ENCODE peak calls at places on chromosome X, in nine cellular contexts. O is HCT116, U is A549, J is K562, S is GM12878, D is GM23338, V is Panc1, A is HepG2, C is SK-N-SH. W is an unnamed sample.

GRCh38 chrX:73581002-73581628 is 18.1 kb downstream of the CHIC1 start:
- DNase-seq in A (no peak), S (no peak), J (no peak), U (no peak), C (no peak), D (no peak), V (no peak), O (no peak), W (no peak)

GRCh38 chrX:46642145-46642544 is 68.6 kb downstream of the CHST7 start:
- DNase-seq in A (peak; percentile 11), S (no peak), V (no peak), J (peak; percentile 5), D (peak; percentile 36), C (peak; percentile 15), U (peak; percentile 28), O (no peak), W (peak; percentile 11)

GRCh38 chrX:154657226-154657805 is 3.9 kb upstream of the CTAG2 start:
- DNase-seq in S (no peak), A (no peak), O (no peak), D (no peak), V (no peak), U (no peak), C (no peak), J (no peak), W (no peak)

GRCh38 chrX:39337461-39337860 is 536.2 kb downstream of the MID1IP1 start:
- DNase-seq in O (no peak), S (no peak), U (no peak), A (no peak), C (no peak), V (no peak), D (no peak), J (no peak), W (no peak)

GRCh38 chrX:46913710-46914109 is 1.5 kb downstream of the JADE3 start:
- DNase-seq in C (peak; percentile 21), A (peak; percentile 39), D (peak; percentile 17), O (no peak), J (peak; percentile 22), S (no peak), U (peak; percentile 11), V (no peak), W (peak; percentile 16)

GRCh38 chrX:133670394-133670793 is 255.1 kb upstream of the GPC4 start:
- DNase-seq in V (peak; percentile 22), A (no peak), J (peak; percentile 40), D (peak; percentile 59), O (peak; percentile 12), S (peak; percentile 1), U (peak; percentile 30), C (peak; percentile 48), W (peak; percentile 11)

GRCh38 chrX:22122510-22122909 is 90.4 kb downstream of the PHEX start:
- DNase-seq in O (no peak), V (no peak), D (no peak), J (no peak), S (no peak), U (no peak), C (no peak), A (no peak), W (no peak)

GRCh38 chrX:153370293-153371055 is 30.7 kb downstream of the PNMA6E start:
- DNase-seq in J (no peak), C (no peak), D (no peak), O (no peak), U (no peak), V (no peak), S (no peak), A (no peak), W (no peak)

GRCh38 chrX:104696667-104697066 is 130.7 kb downstream of the IL1RAPL2 start:
- DNase-seq in C (no peak), U (no peak), V (no peak), J (no peak), D (no peak), S (no peak), A (no peak), O (no peak), W (no peak)

GRCh38 chrX:119008122-119008744 is 33.8 kb downstream of the LONRF3 start:
- DNase-seq in V (peak; percentile 25), S (no peak), U (peak; percentile 28), J (peak; percentile 37), A (peak; percentile 6), C (peak; percentile 43), O (no peak), D (peak; percentile 49), W (no peak)

GRCh38 chrX:103517246-103517645 is 2.0 kb downstream of the RAB40A start:
- DNase-seq in J (no peak), O (no peak), A (no peak), U (no peak), C (no peak), S (no peak), V (no peak), D (no peak), W (no peak)

GRCh38 chrX:37796805-37797204 is 16.9 kb downstream of the CYBB start:
- DNase-seq in O (no peak), S (no peak), D (no peak), J (no peak), A (no peak), C (no peak), U (no peak), V (no peak), W (no peak)

GRCh38 chrX:104098151-104098808 is 14.0 kb upstream of the ZCCHC18 start:
- DNase-seq in D (peak; percentile 69), J (peak; percentile 65), O (peak; percentile 60), V (peak; percentile 48), S (no peak), C (peak; percentile 52), A (peak; percentile 22), U (peak; percentile 79), W (peak; percentile 57)

GRCh38 chrX:43717161-43717560 is 61.1 kb downstream of the MAOA start:
- DNase-seq in S (no peak), A (no peak), O (no peak), U (no peak), D (no peak), V (no peak), J (no peak), C (no peak), W (no peak)

GRCh38 chrX:39065051-39065871 is 264.0 kb downstream of the MID1IP1 start:
- DNase-seq in V (no peak), D (peak; percentile 43), A (no peak), U (no peak), J (no peak), C (no peak), O (no peak), S (no peak), W (no peak)

GRCh38 chrX:149074429-149074828 is 430.7 kb downstream of the IDS start:
- DNase-seq in S (peak; percentile 7), V (no peak), U (no peak), J (no peak), O (no peak), C (no peak), D (peak; percentile 0), A (no peak), W (no peak)
- TF ChIP-seq REST in S (no peak), V (no peak), U (no peak), J (no peak), O (no peak), C (no peak), D (no peak), A (no peak), W (no peak)

GRCh38 chrX:24647257-24648058 is at the start of gene PCYT1B:
- DNase-seq in A (no peak), J (peak; percentile 63), C (peak; percentile 74), S (no peak), O (no peak), U (no peak), V (no peak), D (peak; percentile 92), W (peak; percentile 3)
- H3K4me3 ChIP-seq in A (no peak within 1 kb of the TSS), J (no peak within 1 kb of the TSS), C (peak within 1 kb of the TSS; percentile 63), S (peak within 1 kb of the TSS; percentile 22), O (no peak within 1 kb of the TSS), U (no peak within 1 kb of the TSS), V (peak within 1 kb of the TSS; percentile 5), D (peak within 1 kb of the TSS; percentile 50), W (peak within 1 kb of the TSS; percentile 19)

DNA sequence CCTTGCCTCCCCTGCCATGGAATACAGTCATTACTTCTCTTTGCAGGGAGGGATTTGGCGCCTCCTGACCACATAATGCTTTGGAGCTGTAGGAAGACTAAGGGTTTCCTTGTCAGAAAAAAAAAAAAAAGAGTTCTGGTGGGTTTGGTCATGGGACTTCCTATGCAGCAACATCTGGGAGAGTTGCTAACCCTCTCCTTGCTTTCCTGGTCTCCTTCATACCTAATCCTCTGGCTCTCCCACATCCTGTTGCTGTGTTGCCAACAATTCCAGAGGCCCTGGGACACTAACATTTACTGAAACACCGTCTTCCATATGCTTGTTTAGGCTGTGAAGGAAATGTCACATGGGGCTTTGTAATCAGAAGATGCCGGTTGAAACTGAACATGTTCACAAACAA is 75.2 kb upstream of the MBNL3 start:
- DNase-seq in J (no peak), V (no peak), O (no peak), U (no peak), D (no peak), C (no peak), A (no peak), S (no peak), W (no peak)
- TF ChIP-seq REST in J (no peak), V (no peak), O (no peak), U (no peak), D (no peak), C (no peak), A (no peak), S (no peak), W (no peak)

GRCh38 chrX:3527811-3528210 is 181.4 kb upstream of the MXRA5 start:
- DNase-seq in U (no peak), C (no peak), J (no peak), V (no peak), D (no peak), O (no peak), A (no peak), S (no peak), W (no peak)

GRCh38 chrX:3526749-3527148 is 180.3 kb upstream of the MXRA5 start:
- DNase-seq in J (no peak), D (no peak), O (no peak), U (no peak), V (no peak), S (no peak), A (no peak), C (no peak), W (no peak)

GRCh38 chrX:3522016-3522690 is 175.7 kb upstream of the MXRA5 start:
- DNase-seq in S (no peak), J (no peak), O (no peak), V (no peak), U (no peak), C (no peak), D (no peak), A (no peak), W (no peak)

GRCh38 chrX:3526084-3526483 is 179.6 kb upstream of the MXRA5 start:
- DNase-seq in C (no peak), D (no peak), V (no peak), U (no peak), O (no peak), J (no peak), A (no peak), S (no peak), W (no peak)

GRCh38 chrX:3527166-3527565 is 180.7 kb upstream of the MXRA5 start:
- DNase-seq in C (no peak), V (no peak), A (no peak), D (no peak), O (no peak), U (no peak), S (no peak), J (no peak), W (no peak)
- H3K4me3 ChIP-seq in C (no peak overlapping the region), V (no peak overlapping the region), A (no peak overlapping the region), D (no peak overlapping the region), O (no peak overlapping the region), U (no peak overlapping the region), S (no peak overlapping the region), J (no peak overlapping the region), W (no peak overlapping the region)

W was measured in HL-60.